ENCODE peak calls at places on chromosomes 5 and 9, in nine cellular contexts. One of them, this sample, is unnamed.

GRCh38 chr5:61894046-61894445 is 412.0 kb upstream of the KIF2A start:
- DNase-seq in IMR-90: no peak
- DNase-seq in breast epithelium: no peak
- DNase-seq in HuH-7: no peak
- DNase-seq in stimulated activated CD8-positive, alpha-beta memory T cell treated with anti-CD3 and anti-CD28 coated beads, Interleukin-15, amount 100 ng/mL, for 1 hour: no peak
- DNase-seq in activated CD4-positive, alpha-beta T cell treated with anti-CD3 and anti-CD28 coated beads for 36 hours: no peak
- DNase-seq in stimulated activated naive CD4-positive, alpha-beta T cell: no peak
- DNase-seq in activated T-cell treated with anti-CD3 and anti-CD28 coated beads, Interleukin-2, amount 50 U/mL, for 48 hours: no peak
- DNase-seq in brain pericyte: no peak
- DNase-seq in this sample: no peak

GRCh38 chr5:67809589-67809988 is 406.0 kb upstream of the PIK3R1 start:
- DNase-seq in IMR-90: no peak
- DNase-seq in breast epithelium: no peak
- DNase-seq in HuH-7: no peak
- DNase-seq in stimulated activated CD8-positive, alpha-beta memory T cell treated with anti-CD3 and anti-CD28 coated beads, Interleukin-15, amount 100 ng/mL, for 1 hour: no peak
- DNase-seq in activated CD4-positive, alpha-beta T cell treated with anti-CD3 and anti-CD28 coated beads for 36 hours: no peak
- DNase-seq in stimulated activated naive CD4-positive, alpha-beta T cell: no peak
- DNase-seq in activated T-cell treated with anti-CD3 and anti-CD28 coated beads, Interleukin-2, amount 50 U/mL, for 48 hours: no peak
- DNase-seq in brain pericyte: no peak
- DNase-seq in this sample: no peak

GRCh38 chr9:130555968-130556367 is 23.4 kb upstream of the FUBP3 start:
- DNase-seq in IMR-90: no peak
- DNase-seq in breast epithelium: no peak
- DNase-seq in HuH-7: no peak
- DNase-seq in stimulated activated CD8-positive, alpha-beta memory T cell treated with anti-CD3 and anti-CD28 coated beads, Interleukin-15, amount 100 ng/mL, for 1 hour: no peak
- DNase-seq in activated CD4-positive, alpha-beta T cell treated with anti-CD3 and anti-CD28 coated beads for 36 hours: no peak
- DNase-seq in stimulated activated naive CD4-positive, alpha-beta T cell: no peak
- DNase-seq in activated T-cell treated with anti-CD3 and anti-CD28 coated beads, Interleukin-2, amount 50 U/mL, for 48 hours: no peak
- DNase-seq in brain pericyte: no peak
- DNase-seq in this sample: no peak

GRCh38 chr5:160843240-160843639 is 8.8 kb downstream of the ATP10B start:
- DNase-seq in IMR-90: no peak
- DNase-seq in breast epithelium: no peak
- DNase-seq in HuH-7: peak
- DNase-seq in stimulated activated CD8-positive, alpha-beta memory T cell treated with anti-CD3 and anti-CD28 coated beads, Interleukin-15, amount 100 ng/mL, for 1 hour: no peak
- DNase-seq in activated CD4-positive, alpha-beta T cell treated with anti-CD3 and anti-CD28 coated beads for 36 hours: no peak
- DNase-seq in stimulated activated naive CD4-positive, alpha-beta T cell: no peak
- DNase-seq in activated T-cell treated with anti-CD3 and anti-CD28 coated beads, Interleukin-2, amount 50 U/mL, for 48 hours: no peak
- DNase-seq in brain pericyte: no peak
- DNase-seq in this sample: no peak

GRCh38 chr5:156402387-156402921 is 75.5 kb downstream of the SGCD start:
- DNase-seq in IMR-90: no peak
- DNase-seq in breast epithelium: no peak
- DNase-seq in HuH-7: no peak
- DNase-seq in stimulated activated CD8-positive, alpha-beta memory T cell treated with anti-CD3 and anti-CD28 coated beads, Interleukin-15, amount 100 ng/mL, for 1 hour: no peak
- DNase-seq in activated CD4-positive, alpha-beta T cell treated with anti-CD3 and anti-CD28 coated beads for 36 hours: peak
- DNase-seq in stimulated activated naive CD4-positive, alpha-beta T cell: no peak
- DNase-seq in activated T-cell treated with anti-CD3 and anti-CD28 coated beads, Interleukin-2, amount 50 U/mL, for 48 hours: peak
- DNase-seq in brain pericyte: no peak
- DNase-seq in this sample: no peak

GRCh38 chr9:13847270-13847669 is 466.7 kb downstream of the NFIB start:
- DNase-seq in IMR-90: no peak
- DNase-seq in breast epithelium: no peak
- DNase-seq in HuH-7: no peak
- DNase-seq in stimulated activated CD8-positive, alpha-beta memory T cell treated with anti-CD3 and anti-CD28 coated beads, Interleukin-15, amount 100 ng/mL, for 1 hour: no peak
- DNase-seq in activated CD4-positive, alpha-beta T cell treated with anti-CD3 and anti-CD28 coated beads for 36 hours: no peak
- DNase-seq in stimulated activated naive CD4-positive, alpha-beta T cell: no peak
- DNase-seq in activated T-cell treated with anti-CD3 and anti-CD28 coated beads, Interleukin-2, amount 50 U/mL, for 48 hours: no peak
- DNase-seq in brain pericyte: no peak
- DNase-seq in this sample: no peak

GRCh38 chr9:137236936-137237421 is 4.1 kb upstream of the TUBB4B start:
- DNase-seq in IMR-90: no peak
- DNase-seq in breast epithelium: no peak
- DNase-seq in HuH-7: no peak
- DNase-seq in stimulated activated CD8-positive, alpha-beta memory T cell treated with anti-CD3 and anti-CD28 coated beads, Interleukin-15, amount 100 ng/mL, for 1 hour: no peak
- DNase-seq in activated CD4-positive, alpha-beta T cell treated with anti-CD3 and anti-CD28 coated beads for 36 hours: no peak
- DNase-seq in stimulated activated naive CD4-positive, alpha-beta T cell: no peak
- DNase-seq in activated T-cell treated with anti-CD3 and anti-CD28 coated beads, Interleukin-2, amount 50 U/mL, for 48 hours: no peak
- DNase-seq in brain pericyte: no peak
- DNase-seq in this sample: no peak

GRCh38 chr9:33263131-33263935 is 1.2 kb downstream of the BAG1 start:
- DNase-seq in IMR-90: no peak
- DNase-seq in breast epithelium: no peak
- DNase-seq in HuH-7: no peak
- DNase-seq in stimulated activated CD8-positive, alpha-beta memory T cell treated with anti-CD3 and anti-CD28 coated beads, Interleukin-15, amount 100 ng/mL, for 1 hour: no peak
- DNase-seq in activated CD4-positive, alpha-beta T cell treated with anti-CD3 and anti-CD28 coated beads for 36 hours: peak
- DNase-seq in stimulated activated naive CD4-positive, alpha-beta T cell: no peak
- DNase-seq in activated T-cell treated with anti-CD3 and anti-CD28 coated beads, Interleukin-2, amount 50 U/mL, for 48 hours: no peak
- DNase-seq in brain pericyte: no peak
- DNase-seq in this sample: no peak

GRCh38 chr9:72315510-72316287 is 49.3 kb downstream of the ZFAND5 start:
- DNase-seq in IMR-90: peak
- DNase-seq in breast epithelium: no peak
- DNase-seq in HuH-7: no peak
- DNase-seq in stimulated activated CD8-positive, alpha-beta memory T cell treated with anti-CD3 and anti-CD28 coated beads, Interleukin-15, amount 100 ng/mL, for 1 hour: no peak
- DNase-seq in activated CD4-positive, alpha-beta T cell treated with anti-CD3 and anti-CD28 coated beads for 36 hours: no peak
- DNase-seq in stimulated activated naive CD4-positive, alpha-beta T cell: no peak
- DNase-seq in activated T-cell treated with anti-CD3 and anti-CD28 coated beads, Interleukin-2, amount 50 U/mL, for 48 hours: no peak
- DNase-seq in brain pericyte: peak
- DNase-seq in this sample: no peak

GRCh38 chr5:143649869-143650268 is 162.1 kb upstream of the HMHB1 start:
- DNase-seq in IMR-90: peak
- DNase-seq in breast epithelium: no peak
- DNase-seq in HuH-7: no peak
- DNase-seq in stimulated activated CD8-positive, alpha-beta memory T cell treated with anti-CD3 and anti-CD28 coated beads, Interleukin-15, amount 100 ng/mL, for 1 hour: no peak
- DNase-seq in activated CD4-positive, alpha-beta T cell treated with anti-CD3 and anti-CD28 coated beads for 36 hours: no peak
- DNase-seq in stimulated activated naive CD4-positive, alpha-beta T cell: no peak
- DNase-seq in activated T-cell treated with anti-CD3 and anti-CD28 coated beads, Interleukin-2, amount 50 U/mL, for 48 hours: no peak
- DNase-seq in brain pericyte: no peak
- DNase-seq in this sample: no peak

GRCh38 chr5:147051193-147051592 is 172.6 kb upstream of the PPP2R2B start:
- DNase-seq in IMR-90: no peak
- DNase-seq in breast epithelium: no peak
- DNase-seq in HuH-7: no peak
- DNase-seq in stimulated activated CD8-positive, alpha-beta memory T cell treated with anti-CD3 and anti-CD28 coated beads, Interleukin-15, amount 100 ng/mL, for 1 hour: no peak
- DNase-seq in activated CD4-positive, alpha-beta T cell treated with anti-CD3 and anti-CD28 coated beads for 36 hours: no peak
- DNase-seq in stimulated activated naive CD4-positive, alpha-beta T cell: no peak
- DNase-seq in activated T-cell treated with anti-CD3 and anti-CD28 coated beads, Interleukin-2, amount 50 U/mL, for 48 hours: no peak
- DNase-seq in brain pericyte: no peak
- DNase-seq in this sample: no peak

GRCh38 chr5:143235423-143235822 is 168.1 kb downstream of the NR3C1 start:
- DNase-seq in IMR-90: peak
- DNase-seq in breast epithelium: no peak
- DNase-seq in HuH-7: no peak
- DNase-seq in stimulated activated CD8-positive, alpha-beta memory T cell treated with anti-CD3 and anti-CD28 coated beads, Interleukin-15, amount 100 ng/mL, for 1 hour: no peak
- DNase-seq in activated CD4-positive, alpha-beta T cell treated with anti-CD3 and anti-CD28 coated beads for 36 hours: no peak
- DNase-seq in stimulated activated naive CD4-positive, alpha-beta T cell: no peak
- DNase-seq in activated T-cell treated with anti-CD3 and anti-CD28 coated beads, Interleukin-2, amount 50 U/mL, for 48 hours: no peak
- DNase-seq in brain pericyte: no peak
- DNase-seq in this sample: no peak

GRCh38 chr9:79670269-79670961 is 98.7 kb downstream of the TLE4 start:
- DNase-seq in IMR-90: peak
- DNase-seq in breast epithelium: no peak
- DNase-seq in HuH-7: no peak
- DNase-seq in stimulated activated CD8-positive, alpha-beta memory T cell treated with anti-CD3 and anti-CD28 coated beads, Interleukin-15, amount 100 ng/mL, for 1 hour: no peak
- DNase-seq in activated CD4-positive, alpha-beta T cell treated with anti-CD3 and anti-CD28 coated beads for 36 hours: no peak
- DNase-seq in stimulated activated naive CD4-positive, alpha-beta T cell: no peak
- DNase-seq in activated T-cell treated with anti-CD3 and anti-CD28 coated beads, Interleukin-2, amount 50 U/mL, for 48 hours: no peak
- DNase-seq in brain pericyte: no peak
- DNase-seq in this sample: no peak

GRCh38 chr9:34651876-34652602 is at the start of gene IL11RA:
- DNase-seq in IMR-90: peak
- DNase-seq in breast epithelium: peak
- DNase-seq in HuH-7: peak
- DNase-seq in stimulated activated CD8-positive, alpha-beta memory T cell treated with anti-CD3 and anti-CD28 coated beads, Interleukin-15, amount 100 ng/mL, for 1 hour: no peak
- DNase-seq in activated CD4-positive, alpha-beta T cell treated with anti-CD3 and anti-CD28 coated beads for 36 hours: peak
- DNase-seq in stimulated activated naive CD4-positive, alpha-beta T cell: no peak
- DNase-seq in activated T-cell treated with anti-CD3 and anti-CD28 coated beads, Interleukin-2, amount 50 U/mL, for 48 hours: peak
- DNase-seq in brain pericyte: no peak
- DNase-seq in this sample: peak

GRCh38 chr9:134399435-134400056 is 73.3 kb downstream of the RXRA start:
- DNase-seq in IMR-90: peak
- DNase-seq in breast epithelium: no peak
- DNase-seq in HuH-7: peak
- DNase-seq in stimulated activated CD8-positive, alpha-beta memory T cell treated with anti-CD3 and anti-CD28 coated beads, Interleukin-15, amount 100 ng/mL, for 1 hour: no peak
- DNase-seq in activated CD4-positive, alpha-beta T cell treated with anti-CD3 and anti-CD28 coated beads for 36 hours: peak
- DNase-seq in stimulated activated naive CD4-positive, alpha-beta T cell: no peak
- DNase-seq in activated T-cell treated with anti-CD3 and anti-CD28 coated beads, Interleukin-2, amount 50 U/mL, for 48 hours: peak
- DNase-seq in brain pericyte: no peak
- DNase-seq in this sample: no peak

GRCh38 chr9:105510024-105510423 is 47.9 kb upstream of the FKTN start:
- DNase-seq in IMR-90: peak
- DNase-seq in breast epithelium: no peak
- DNase-seq in HuH-7: no peak
- DNase-seq in stimulated activated CD8-positive, alpha-beta memory T cell treated with anti-CD3 and anti-CD28 coated beads, Interleukin-15, amount 100 ng/mL, for 1 hour: no peak
- DNase-seq in activated CD4-positive, alpha-beta T cell treated with anti-CD3 and anti-CD28 coated beads for 36 hours: no peak
- DNase-seq in stimulated activated naive CD4-positive, alpha-beta T cell: no peak
- DNase-seq in activated T-cell treated with anti-CD3 and anti-CD28 coated beads, Interleukin-2, amount 50 U/mL, for 48 hours: no peak
- DNase-seq in brain pericyte: no peak
- DNase-seq in this sample: no peak

GRCh38 chr5:5141625-5142527 is 1.7 kb downstream of the ADAMTS16 start:
- DNase-seq in IMR-90: peak
- DNase-seq in breast epithelium: no peak
- DNase-seq in HuH-7: peak
- DNase-seq in stimulated activated CD8-positive, alpha-beta memory T cell treated with anti-CD3 and anti-CD28 coated beads, Interleukin-15, amount 100 ng/mL, for 1 hour: peak
- DNase-seq in activated CD4-positive, alpha-beta T cell treated with anti-CD3 and anti-CD28 coated beads for 36 hours: peak
- DNase-seq in stimulated activated naive CD4-positive, alpha-beta T cell: peak
- DNase-seq in activated T-cell treated with anti-CD3 and anti-CD28 coated beads, Interleukin-2, amount 50 U/mL, for 48 hours: peak
- DNase-seq in brain pericyte: no peak
- DNase-seq in this sample: peak

GRCh38 chr5:108753877-108754276 is 6.2 kb downstream of the FER start:
- DNase-seq in IMR-90: peak
- DNase-seq in breast epithelium: no peak
- DNase-seq in HuH-7: no peak
- DNase-seq in stimulated activated CD8-positive, alpha-beta memory T cell treated with anti-CD3 and anti-CD28 coated beads, Interleukin-15, amount 100 ng/mL, for 1 hour: no peak
- DNase-seq in activated CD4-positive, alpha-beta T cell treated with anti-CD3 and anti-CD28 coated beads for 36 hours: peak
- DNase-seq in stimulated activated naive CD4-positive, alpha-beta T cell: no peak
- DNase-seq in activated T-cell treated with anti-CD3 and anti-CD28 coated beads, Interleukin-2, amount 50 U/mL, for 48 hours: peak
- DNase-seq in brain pericyte: no peak
- DNase-seq in this sample: no peak

GRCh38 chr5:138503487-138504270 is 38.4 kb downstream of the EGR1 start:
- DNase-seq in IMR-90: peak
- DNase-seq in breast epithelium: no peak
- DNase-seq in HuH-7: peak
- DNase-seq in stimulated activated CD8-positive, alpha-beta memory T cell treated with anti-CD3 and anti-CD28 coated beads, Interleukin-15, amount 100 ng/mL, for 1 hour: no peak
- DNase-seq in activated CD4-positive, alpha-beta T cell treated with anti-CD3 and anti-CD28 coated beads for 36 hours: peak
- DNase-seq in stimulated activated naive CD4-positive, alpha-beta T cell: peak
- DNase-seq in activated T-cell treated with anti-CD3 and anti-CD28 coated beads, Interleukin-2, amount 50 U/mL, for 48 hours: peak
- DNase-seq in brain pericyte: peak
- DNase-seq in this sample: peak

GRCh38 chr9:136711751-136712689 is at the start of gene DIPK1B:
- DNase-seq in IMR-90: no peak
- DNase-seq in breast epithelium: no peak
- DNase-seq in HuH-7: peak
- DNase-seq in stimulated activated CD8-positive, alpha-beta memory T cell treated with anti-CD3 and anti-CD28 coated beads, Interleukin-15, amount 100 ng/mL, for 1 hour: no peak
- DNase-seq in activated CD4-positive, alpha-beta T cell treated with anti-CD3 and anti-CD28 coated beads for 36 hours: peak
- DNase-seq in stimulated activated naive CD4-positive, alpha-beta T cell: no peak
- DNase-seq in activated T-cell treated with anti-CD3 and anti-CD28 coated beads, Interleukin-2, amount 50 U/mL, for 48 hours: no peak
- DNase-seq in brain pericyte: no peak
- DNase-seq in this sample: peak

GRCh38 chr5:170722316-170722715 is 61.2 kb upstream of the GABRP start:
- DNase-seq in IMR-90: no peak
- DNase-seq in breast epithelium: no peak
- DNase-seq in HuH-7: no peak
- DNase-seq in stimulated activated CD8-positive, alpha-beta memory T cell treated with anti-CD3 and anti-CD28 coated beads, Interleukin-15, amount 100 ng/mL, for 1 hour: no peak
- DNase-seq in activated CD4-positive, alpha-beta T cell treated with anti-CD3 and anti-CD28 coated beads for 36 hours: no peak
- DNase-seq in stimulated activated naive CD4-positive, alpha-beta T cell: no peak
- DNase-seq in activated T-cell treated with anti-CD3 and anti-CD28 coated beads, Interleukin-2, amount 50 U/mL, for 48 hours: no peak
- DNase-seq in brain pericyte: no peak
- DNase-seq in this sample: no peak

GRCh38 chr9:71876829-71877228 is 34.2 kb downstream of the ABHD17B start:
- DNase-seq in IMR-90: no peak
- DNase-seq in breast epithelium: no peak
- DNase-seq in HuH-7: no peak
- DNase-seq in stimulated activated CD8-positive, alpha-beta memory T cell treated with anti-CD3 and anti-CD28 coated beads, Interleukin-15, amount 100 ng/mL, for 1 hour: no peak
- DNase-seq in activated CD4-positive, alpha-beta T cell treated with anti-CD3 and anti-CD28 coated beads for 36 hours: no peak
- DNase-seq in stimulated activated naive CD4-positive, alpha-beta T cell: no peak
- DNase-seq in activated T-cell treated with anti-CD3 and anti-CD28 coated beads, Interleukin-2, amount 50 U/mL, for 48 hours: no peak
- DNase-seq in brain pericyte: no peak
- DNase-seq in this sample: no peak

GRCh38 chr5:108556414-108556813 is 174.5 kb upstream of the FBXL17 start:
- DNase-seq in IMR-90: no peak
- DNase-seq in breast epithelium: no peak
- DNase-seq in HuH-7: no peak
- DNase-seq in stimulated activated CD8-positive, alpha-beta memory T cell treated with anti-CD3 and anti-CD28 coated beads, Interleukin-15, amount 100 ng/mL, for 1 hour: no peak
- DNase-seq in activated CD4-positive, alpha-beta T cell treated with anti-CD3 and anti-CD28 coated beads for 36 hours: no peak
- DNase-seq in stimulated activated naive CD4-positive, alpha-beta T cell: no peak
- DNase-seq in activated T-cell treated with anti-CD3 and anti-CD28 coated beads, Interleukin-2, amount 50 U/mL, for 48 hours: no peak
- DNase-seq in brain pericyte: no peak
- DNase-seq in this sample: no peak

GRCh38 chr9:130869250-130869649 is 27.4 kb downstream of the QRFP start:
- DNase-seq in IMR-90: peak
- DNase-seq in breast epithelium: no peak
- DNase-seq in HuH-7: no peak
- DNase-seq in stimulated activated CD8-positive, alpha-beta memory T cell treated with anti-CD3 and anti-CD28 coated beads, Interleukin-15, amount 100 ng/mL, for 1 hour: no peak
- DNase-seq in activated CD4-positive, alpha-beta T cell treated with anti-CD3 and anti-CD28 coated beads for 36 hours: no peak
- DNase-seq in stimulated activated naive CD4-positive, alpha-beta T cell: no peak
- DNase-seq in activated T-cell treated with anti-CD3 and anti-CD28 coated beads, Interleukin-2, amount 50 U/mL, for 48 hours: no peak
- DNase-seq in brain pericyte: no peak
- DNase-seq in this sample: no peak

GRCh38 chr9:69223605-69224004 is 49.5 kb downstream of the TJP2 start:
- DNase-seq in IMR-90: peak
- DNase-seq in breast epithelium: no peak
- DNase-seq in HuH-7: peak
- DNase-seq in stimulated activated CD8-positive, alpha-beta memory T cell treated with anti-CD3 and anti-CD28 coated beads, Interleukin-15, amount 100 ng/mL, for 1 hour: no peak
- DNase-seq in activated CD4-positive, alpha-beta T cell treated with anti-CD3 and anti-CD28 coated beads for 36 hours: peak
- DNase-seq in stimulated activated naive CD4-positive, alpha-beta T cell: no peak
- DNase-seq in activated T-cell treated with anti-CD3 and anti-CD28 coated beads, Interleukin-2, amount 50 U/mL, for 48 hours: no peak
- DNase-seq in brain pericyte: no peak
- DNase-seq in this sample: peak

GRCh38 chr9:29212590-29213373 is 1639.5 kb upstream of the C9orf72 start:
- DNase-seq in IMR-90: no peak
- DNase-seq in breast epithelium: no peak
- DNase-seq in HuH-7: no peak
- DNase-seq in stimulated activated CD8-positive, alpha-beta memory T cell treated with anti-CD3 and anti-CD28 coated beads, Interleukin-15, amount 100 ng/mL, for 1 hour: no peak
- DNase-seq in activated CD4-positive, alpha-beta T cell treated with anti-CD3 and anti-CD28 coated beads for 36 hours: peak
- DNase-seq in stimulated activated naive CD4-positive, alpha-beta T cell: no peak
- DNase-seq in activated T-cell treated with anti-CD3 and anti-CD28 coated beads, Interleukin-2, amount 50 U/mL, for 48 hours: peak
- DNase-seq in brain pericyte: no peak
- DNase-seq in this sample: peak

GRCh38 chr9:87276327-87276841 is 221.3 kb upstream of the DAPK1 start:
- DNase-seq in IMR-90: peak
- DNase-seq in breast epithelium: no peak
- DNase-seq in HuH-7: no peak
- DNase-seq in stimulated activated CD8-positive, alpha-beta memory T cell treated with anti-CD3 and anti-CD28 coated beads, Interleukin-15, amount 100 ng/mL, for 1 hour: no peak
- DNase-seq in activated CD4-positive, alpha-beta T cell treated with anti-CD3 and anti-CD28 coated beads for 36 hours: no peak
- DNase-seq in stimulated activated naive CD4-positive, alpha-beta T cell: no peak
- DNase-seq in activated T-cell treated with anti-CD3 and anti-CD28 coated beads, Interleukin-2, amount 50 U/mL, for 48 hours: no peak
- DNase-seq in brain pericyte: no peak
- DNase-seq in this sample: no peak

GRCh38 chr5:40436535-40437237 is 243.0 kb upstream of the PTGER4 start:
- DNase-seq in IMR-90: no peak
- DNase-seq in breast epithelium: no peak
- DNase-seq in HuH-7: no peak
- DNase-seq in stimulated activated CD8-positive, alpha-beta memory T cell treated with anti-CD3 and anti-CD28 coated beads, Interleukin-15, amount 100 ng/mL, for 1 hour: no peak
- DNase-seq in activated CD4-positive, alpha-beta T cell treated with anti-CD3 and anti-CD28 coated beads for 36 hours: peak
- DNase-seq in stimulated activated naive CD4-positive, alpha-beta T cell: no peak
- DNase-seq in activated T-cell treated with anti-CD3 and anti-CD28 coated beads, Interleukin-2, amount 50 U/mL, for 48 hours: peak
- DNase-seq in brain pericyte: no peak
- DNase-seq in this sample: no peak

GRCh38 chr5:82707741-82708140 is 369.5 kb downstream of the TMEM167A start:
- DNase-seq in IMR-90: no peak
- DNase-seq in breast epithelium: no peak
- DNase-seq in HuH-7: peak
- DNase-seq in stimulated activated CD8-positive, alpha-beta memory T cell treated with anti-CD3 and anti-CD28 coated beads, Interleukin-15, amount 100 ng/mL, for 1 hour: no peak
- DNase-seq in activated CD4-positive, alpha-beta T cell treated with anti-CD3 and anti-CD28 coated beads for 36 hours: no peak
- DNase-seq in stimulated activated naive CD4-positive, alpha-beta T cell: no peak
- DNase-seq in activated T-cell treated with anti-CD3 and anti-CD28 coated beads, Interleukin-2, amount 50 U/mL, for 48 hours: no peak
- DNase-seq in brain pericyte: no peak
- DNase-seq in this sample: no peak

GRCh38 chr5:34684281-34684979 is 28.3 kb downstream of the RAI14 start:
- DNase-seq in IMR-90: peak
- DNase-seq in breast epithelium: no peak
- DNase-seq in HuH-7: peak
- DNase-seq in stimulated activated CD8-positive, alpha-beta memory T cell treated with anti-CD3 and anti-CD28 coated beads, Interleukin-15, amount 100 ng/mL, for 1 hour: no peak
- DNase-seq in activated CD4-positive, alpha-beta T cell treated with anti-CD3 and anti-CD28 coated beads for 36 hours: peak
- DNase-seq in stimulated activated naive CD4-positive, alpha-beta T cell: no peak
- DNase-seq in activated T-cell treated with anti-CD3 and anti-CD28 coated beads, Interleukin-2, amount 50 U/mL, for 48 hours: no peak
- DNase-seq in brain pericyte: no peak
- DNase-seq in this sample: no peak

This sample was measured in endothelial cell.